ENCODE peak calls at places on chromosome 1, in six cellular contexts. One of them, this sample, is unnamed.

GRCh38 chr1:91732291-91732953 is 153.5 kb downstream of the TGFBR3 start:
- DNase-seq in CD8-positive, alpha-beta memory T cell: peak
- DNase-seq in WTC11: no peak
- DNase-seq in endothelial cell: no peak
- DNase-seq in astrocyte of the spinal cord: peak
- DNase-seq in esophagus muscularis mucosa: no peak
- DNase-seq in this sample: peak

GRCh38 chr1:108972941-108973340 is 9.7 kb upstream of the CLCC1 start:
- DNase-seq in esophagus muscularis mucosa: no peak
- DNase-seq in endothelial cell: no peak
- DNase-seq in WTC11: no peak
- DNase-seq in astrocyte of the spinal cord: no peak
- DNase-seq in CD8-positive, alpha-beta memory T cell: no peak
- DNase-seq in this sample: no peak

GRCh38 chr1:154615411-154615810 is 7.4 kb upstream of the ADAR start:
- DNase-seq in esophagus muscularis mucosa: no peak
- DNase-seq in CD8-positive, alpha-beta memory T cell: no peak
- DNase-seq in endothelial cell: no peak
- DNase-seq in WTC11: no peak
- DNase-seq in astrocyte of the spinal cord: no peak
- DNase-seq in this sample: no peak

GRCh38 chr1:231803353-231803752 is 176.8 kb downstream of the DISC1 start:
- DNase-seq in endothelial cell: no peak
- DNase-seq in WTC11: no peak
- DNase-seq in CD8-positive, alpha-beta memory T cell: no peak
- DNase-seq in astrocyte of the spinal cord: no peak
- DNase-seq in esophagus muscularis mucosa: no peak
- DNase-seq in this sample: no peak

GRCh38 chr1:80929868-80930508 is 870.7 kb upstream of the ADGRL2 start:
- DNase-seq in esophagus muscularis mucosa: no peak
- DNase-seq in WTC11: peak
- DNase-seq in astrocyte of the spinal cord: no peak
- DNase-seq in CD8-positive, alpha-beta memory T cell: no peak
- DNase-seq in endothelial cell: no peak
- DNase-seq in this sample: no peak

GRCh38 chr1:8858888-8859706 is 19.4 kb downstream of the ENO1 start:
- DNase-seq in CD8-positive, alpha-beta memory T cell: no peak
- DNase-seq in esophagus muscularis mucosa: no peak
- DNase-seq in astrocyte of the spinal cord: peak
- DNase-seq in endothelial cell: peak
- DNase-seq in WTC11: peak
- DNase-seq in this sample: no peak

GRCh38 chr1:4353090-4353856 is 301.1 kb upstream of the AJAP1 start:
- DNase-seq in endothelial cell: no peak
- DNase-seq in WTC11: no peak
- DNase-seq in CD8-positive, alpha-beta memory T cell: no peak
- DNase-seq in astrocyte of the spinal cord: no peak
- DNase-seq in esophagus muscularis mucosa: no peak
- DNase-seq in this sample: no peak

GRCh38 chr1:147611021-147611426 is 59.3 kb downstream of the ACP6 start:
- DNase-seq in CD8-positive, alpha-beta memory T cell: no peak
- DNase-seq in WTC11: no peak
- DNase-seq in esophagus muscularis mucosa: no peak
- DNase-seq in endothelial cell: no peak
- DNase-seq in astrocyte of the spinal cord: no peak
- DNase-seq in this sample: no peak